ENCODE peak calls at places on chromosomes 4 and X, in ten cellular contexts. P is body of pancreas; L is activated naive CD4-positive, alpha-beta T cell treated with anti-CD3 and anti-CD28 coated beads, Interleukin-2, amount 10 ng/mL, durations not matched to agents 7 days and 5 days; T is HuH-7; Z is MV-4-11; J is stimulated activated CD4-positive, alpha-beta T cell treated with anti-CD3 and anti-CD28 coated beads, Interleukin-15, amount 100 ng/mL, for 24 hours; Y is sciatic nerve; G is activated CD8-positive, alpha-beta memory T cell treated with anti-CD3 and anti-CD28 coated beads for 1 hour; S is cardiac fibroblast; B is left cardiac atrium. O is an unnamed sample.

GRCh38 chr4:42391356-42391675 is 6.0 kb upstream of the SHISA3 start:
- DNase-seq in P (no peak), L (no peak), T (no peak), Z (no peak), J (no peak), Y (no peak), G (no peak), S (no peak), B (no peak), O (no peak)

GRCh38 chr4:158796370-158797140 is 27.7 kb downstream of the FNIP2 start:
- DNase-seq in P (no peak), L (no peak), T (no peak), Z (no peak), J (no peak), Y (no peak), G (no peak), S (no peak), B (peak), O (no peak)

GRCh38 chrX:115147220-115147619 is 42.0 kb upstream of the RBMXL3 start:
- DNase-seq in P (no peak), L (no peak), T (peak), Z (no peak), J (no peak), Y (no peak), G (no peak), S (peak), B (no peak), O (no peak)

GRCh38 chr4:62414563-62414962 is 1214.4 kb downstream of the ADGRL3 start:
- DNase-seq in P (no peak), L (no peak), T (no peak), Z (no peak), J (no peak), Y (no peak), G (no peak), S (no peak), B (no peak), O (no peak)

GRCh38 chrX:68383540-68383939 is 49.8 kb downstream of the OPHN1 start:
- DNase-seq in P (no peak), L (no peak), T (no peak), Z (no peak), J (no peak), Y (no peak), G (no peak), S (no peak), B (no peak), O (no peak)

GRCh38 chr4:168488800-168489404 is 8.0 kb upstream of the PALLD start:
- DNase-seq in P (no peak), L (no peak), T (no peak), Z (no peak), J (no peak), Y (no peak), G (no peak), S (no peak), B (no peak), O (no peak)

GRCh38 chr4:185608223-185608622 is 72.9 kb upstream of the PDLIM3 start:
- DNase-seq in P (no peak), L (no peak), T (no peak), Z (no peak), J (no peak), Y (no peak), G (no peak), S (no peak), B (no peak), O (no peak)

GRCh38 chrX:28058906-28059305 is 77.7 kb upstream of the DCAF8L1 start:
- DNase-seq in P (no peak), L (no peak), T (no peak), Z (no peak), J (no peak), Y (no peak), G (no peak), S (peak), B (no peak), O (no peak)

GRCh38 chr4:140326395-140326993 is 47.0 kb upstream of the SCOC start:
- DNase-seq in P (no peak), L (peak), T (peak), Z (peak), J (peak), Y (no peak), G (no peak), S (peak), B (peak), O (peak)

GRCh38 chrX:49212861-49213260 is 12.9 kb upstream of the SYP start:
- DNase-seq in P (no peak), L (no peak), T (no peak), Z (no peak), J (no peak), Y (no peak), G (no peak), S (no peak), B (no peak), O (no peak)

GRCh38 chrX:2640436-2641150 is 50.5 kb upstream of the CD99 start:
- DNase-seq in P (no peak), L (no peak), T (no peak), Z (no peak), J (no peak), Y (no peak), G (no peak), S (peak), B (no peak), O (no peak)

GRCh38 chr4:105455998-105456397 is 17.9 kb downstream of the PPA2 start:
- DNase-seq in P (no peak), L (no peak), T (no peak), Z (no peak), J (no peak), Y (no peak), G (no peak), S (peak), B (no peak), O (no peak)

GRCh38 chr4:83112678-83113428 is 1.7 kb downstream of the PLAC8 start:
- DNase-seq in P (no peak), L (peak), T (no peak), Z (peak), J (peak), Y (no peak), G (no peak), S (no peak), B (no peak), O (no peak)

GRCh38 chr4:121477079-121477478 is 96.3 kb upstream of the QRFPR start:
- DNase-seq in P (no peak), L (no peak), T (no peak), Z (no peak), J (no peak), Y (no peak), G (no peak), S (no peak), B (no peak), O (no peak)

GRCh38 chr4:2647403-2648158 is 108.6 kb downstream of the TNIP2 start:
- DNase-seq in P (no peak), L (peak), T (no peak), Z (no peak), J (no peak), Y (no peak), G (no peak), S (no peak), B (no peak), O (no peak)

GRCh38 chr4:76108467-76109181 is 34.1 kb downstream of the ART3 start:
- DNase-seq in P (no peak), L (no peak), T (no peak), Z (peak), J (no peak), Y (no peak), G (no peak), S (peak), B (no peak), O (no peak)

GRCh38 chrX:129934461-129934860 is 28.5 kb downstream of the UTP14A start:
- DNase-seq in P (no peak), L (no peak), T (no peak), Z (no peak), J (no peak), Y (no peak), G (no peak), S (no peak), B (no peak), O (no peak)

GRCh38 chr4:10321931-10322330 is 135.3 kb downstream of the ZNF518B start:
- DNase-seq in P (no peak), L (no peak), T (no peak), Z (no peak), J (no peak), Y (no peak), G (no peak), S (no peak), B (no peak), O (no peak)

GRCh38 chr4:27616166-27616565 is 755.5 kb downstream of the STIM2 start:
- DNase-seq in P (no peak), L (no peak), T (no peak), Z (no peak), J (no peak), Y (no peak), G (no peak), S (no peak), B (no peak), O (no peak)

GRCh38 chr4:971670-972500 is 1.5 kb downstream of the DGKQ start:
- DNase-seq in P (no peak), L (no peak), T (no peak), Z (no peak), J (no peak), Y (no peak), G (no peak), S (no peak), B (no peak), O (no peak)

GRCh38 chr4:67545996-67546356 is 673 bp upstream of the CENPC start:
- DNase-seq in P (no peak), L (no peak), T (no peak), Z (no peak), J (no peak), Y (no peak), G (no peak), S (no peak), B (no peak), O (no peak)

GRCh38 chr4:2058264-2059033 is 678 bp upstream of the NAT8L start:
- DNase-seq in P (no peak), L (no peak), T (peak), Z (no peak), J (peak), Y (no peak), G (no peak), S (no peak), B (no peak), O (peak)

GRCh38 chr4:81130569-81130968 is 84.5 kb downstream of the PRKG2 start:
- DNase-seq in P (no peak), L (no peak), T (no peak), Z (no peak), J (no peak), Y (no peak), G (no peak), S (no peak), B (no peak), O (no peak)

GRCh38 chr4:97404876-97405523 is 738.3 kb downstream of the STPG2 start:
- DNase-seq in P (no peak), L (no peak), T (no peak), Z (no peak), J (no peak), Y (no peak), G (no peak), S (no peak), B (no peak), O (no peak)

GRCh38 chr4:181364504-181364903 is 878.7 kb upstream of the TENM3 start:
- DNase-seq in P (no peak), L (no peak), T (no peak), Z (no peak), J (no peak), Y (no peak), G (no peak), S (no peak), B (no peak), O (no peak)

GRCh38 chr4:2825740-2826139 is 17.9 kb upstream of the ADD1 start:
- DNase-seq in P (no peak), L (no peak), T (no peak), Z (no peak), J (no peak), Y (peak), G (no peak), S (no peak), B (peak), O (no peak)